ENCODE peak calls at places on chromosomes 6 and 20, in ten cellular contexts. Q is body of pancreas, Y is left ventricle myocardium inferior, E is AG10803, D is fibroblast of mammary gland, F is GM12865, P is ovary, M is fibroblast of pulmonary artery, Z is fibroblast of lung, N is astrocyte. B is an unnamed sample.

GRCh38 chr20:51529758-51530157 is 12.8 kb downstream of the NFATC2 start:
- DNase-seq in Q (peak; percentile 23), Y (no peak), E (peak; percentile 31), D (no peak), F (peak; percentile 47), P (no peak), M (no peak), Z (peak; percentile 48), N (no peak), B (peak; percentile 46)

GRCh38 chr6:161219336-161220079 is 54.4 kb downstream of the AGPAT4 start:
- DNase-seq in Q (no peak), Y (no peak), E (no peak), D (no peak), F (no peak), P (no peak), M (no peak), Z (no peak), N (no peak), B (no peak)

GRCh38 chr6:38058022-38058421 is 238.5 kb downstream of the ZFAND3 start:
- DNase-seq in Q (no peak), Y (no peak), E (peak; percentile 12), D (peak; percentile 68), F (peak; percentile 59), P (no peak), M (peak; percentile 11), Z (peak; percentile 31), N (peak; percentile 67), B (no peak)

GRCh38 chr6:108969776-108970175 is 121.6 kb downstream of the ARMC2 start:
- DNase-seq in Q (no peak), Y (no peak), E (peak; percentile 42), D (no peak), F (no peak), P (no peak), M (peak; percentile 29), Z (no peak), N (no peak), B (no peak)

GRCh38 chr6:111625511-111626331 is 20.0 kb upstream of the TRAF3IP2 start:
- DNase-seq in Q (peak; percentile 71), Y (no peak), E (peak; percentile 58), D (peak; percentile 91), F (no peak), P (no peak), M (peak; percentile 42), Z (peak; percentile 71), N (peak; percentile 84), B (peak; percentile 50)

GRCh38 chr6:34169897-34170296 is 24.0 kb upstream of the GRM4 start:
- DNase-seq in Q (no peak), Y (no peak), E (no peak), D (no peak), F (no peak), P (no peak), M (no peak), Z (no peak), N (no peak), B (no peak)

GRCh38 chr6:89828988-89829590 is 591 bp upstream of the CASP8AP2 start:
- DNase-seq in Q (peak; percentile 20), Y (no peak), E (no peak), D (peak; percentile 18), F (peak; percentile 53), P (no peak), M (no peak), Z (no peak), N (no peak), B (no peak)

GRCh38 chr6:132190815-132191175 is 210.5 kb downstream of the MOXD1 start:
- DNase-seq in Q (no peak), Y (no peak), E (peak; percentile 88), D (peak; percentile 94), F (no peak), P (no peak), M (peak; percentile 83), Z (peak; percentile 92), N (peak; percentile 85), B (no peak)

GRCh38 chr20:2708665-2709064 is 16.1 kb downstream of the EBF4 start:
- DNase-seq in Q (no peak), Y (no peak), E (no peak), D (no peak), F (no peak), P (no peak), M (no peak), Z (no peak), N (no peak), B (no peak)

GRCh38 chr6:135423649-135424128 is 73.9 kb downstream of the AHI1 start:
- DNase-seq in Q (no peak), Y (no peak), E (peak; percentile 37), D (peak; percentile 56), F (peak; percentile 68), P (no peak), M (peak; percentile 74), Z (peak; percentile 64), N (peak; percentile 20), B (no peak)

GRCh38 chr20:48594533-48594932 is 233.3 kb downstream of the PREX1 start:
- DNase-seq in Q (no peak), Y (no peak), E (no peak), D (no peak), F (no peak), P (peak; percentile 10), M (no peak), Z (no peak), N (no peak), B (no peak)

GRCh38 chr6:38434051-38434450 is 205.7 kb downstream of the BTBD9 start:
- DNase-seq in Q (no peak), Y (no peak), E (no peak), D (no peak), F (no peak), P (no peak), M (no peak), Z (no peak), N (no peak), B (no peak)

GRCh38 chr6:137246164-137246563 is 27.0 kb upstream of the IFNGR1 start:
- DNase-seq in Q (no peak), Y (no peak), E (no peak), D (no peak), F (no peak), P (no peak), M (no peak), Z (no peak), N (no peak), B (no peak)

GRCh38 chr6:137246801-137247202 is 27.6 kb upstream of the IFNGR1 start:
- DNase-seq in Q (no peak), Y (no peak), E (no peak), D (no peak), F (no peak), P (no peak), M (no peak), Z (no peak), N (no peak), B (no peak)

GRCh38 chr6:137248702-137249101 is 29.5 kb upstream of the IFNGR1 start:
- DNase-seq in Q (no peak), Y (no peak), E (no peak), D (no peak), F (peak; percentile 38), P (no peak), M (no peak), Z (no peak), N (no peak), B (no peak)

GRCh38 chr6:137247724-137248123 is 28.5 kb upstream of the IFNGR1 start:
- DNase-seq in Q (no peak), Y (no peak), E (no peak), D (no peak), F (no peak), P (no peak), M (no peak), Z (no peak), N (no peak), B (no peak)
- H3K4me3 ChIP-seq in Q (no peak overlapping the region), Y (no peak overlapping the region), E (no peak overlapping the region), D (no peak overlapping the region), F (no peak overlapping the region), P (no peak overlapping the region), M (no peak overlapping the region), Z (no peak overlapping the region), N (no peak overlapping the region), B (no peak overlapping the region)

DNA sequence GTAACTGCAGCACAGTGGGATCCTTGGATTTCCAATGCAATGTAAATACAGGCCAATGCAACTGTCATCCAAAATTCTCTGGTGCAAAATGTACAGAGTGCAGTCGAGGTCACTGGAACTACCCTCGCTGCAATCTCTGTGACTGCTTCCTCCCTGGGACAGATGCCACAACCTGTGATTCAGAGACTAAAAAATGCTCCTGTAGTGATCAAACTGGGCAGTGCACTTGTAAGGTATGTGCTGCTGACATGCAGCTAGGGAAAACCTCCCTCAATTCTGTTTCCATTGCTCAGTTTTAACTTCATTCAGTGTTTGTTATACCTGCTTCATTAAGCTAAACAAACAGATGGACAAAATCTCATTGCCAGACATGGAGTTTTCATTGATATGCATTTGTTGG is 397.1 kb downstream of the ARHGAP18 start:
- DNase-seq in Q (no peak), Y (no peak), E (peak; percentile 74), D (peak; percentile 65), F (no peak), P (no peak), M (peak; percentile 63), Z (peak; percentile 58), N (peak; percentile 76), B (no peak)
- H3K4me3 ChIP-seq in Q (no peak overlapping the region), Y (no peak overlapping the region), E (no peak overlapping the region), D (no peak overlapping the region), F (no peak overlapping the region), P (no peak overlapping the region), M (no peak overlapping the region), Z (no peak overlapping the region), N (no peak overlapping the region), B (no peak overlapping the region)

DNA sequence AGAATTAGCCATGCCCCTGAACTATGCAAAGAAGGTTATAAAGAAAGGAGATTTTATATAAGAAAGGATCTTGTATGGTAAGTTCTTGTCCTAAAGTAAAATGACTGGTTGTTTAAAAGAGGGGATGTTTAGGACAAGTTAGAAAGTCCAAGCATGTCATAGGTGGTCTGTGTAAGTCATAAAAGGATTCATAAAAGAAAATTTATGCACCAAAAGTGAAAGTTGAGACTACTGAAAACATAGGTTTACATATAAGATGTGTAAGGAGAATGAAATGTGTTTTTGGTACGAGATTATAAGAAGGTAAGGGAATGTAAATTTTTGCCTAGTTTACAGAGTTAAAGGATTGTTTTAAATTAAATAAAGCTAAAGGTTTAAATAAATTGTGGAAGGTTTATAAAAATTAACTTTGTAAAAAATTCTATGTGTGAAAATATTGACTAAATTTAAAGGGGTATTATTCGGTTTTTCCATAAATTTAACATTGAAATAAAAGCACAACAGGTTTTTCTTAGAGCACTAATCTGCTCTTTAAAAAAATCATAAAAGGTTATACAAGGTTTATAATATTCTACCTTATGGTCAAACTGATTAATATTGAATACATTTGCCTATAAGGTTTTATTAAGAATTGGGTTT is 93.6 kb upstream of the UST start:
- DNase-seq in Q (no peak), Y (no peak), E (no peak), D (peak; percentile 47), F (no peak), P (no peak), M (no peak), Z (no peak), N (peak; percentile 6), B (no peak)
- H3K4me3 ChIP-seq in Q (no peak overlapping the region), Y (no peak overlapping the region), E (no peak overlapping the region), D (no peak overlapping the region), F (no peak overlapping the region), P (no peak overlapping the region), M (no peak overlapping the region), Z (no peak overlapping the region), N (no peak overlapping the region), B (no peak overlapping the region)

DNA sequence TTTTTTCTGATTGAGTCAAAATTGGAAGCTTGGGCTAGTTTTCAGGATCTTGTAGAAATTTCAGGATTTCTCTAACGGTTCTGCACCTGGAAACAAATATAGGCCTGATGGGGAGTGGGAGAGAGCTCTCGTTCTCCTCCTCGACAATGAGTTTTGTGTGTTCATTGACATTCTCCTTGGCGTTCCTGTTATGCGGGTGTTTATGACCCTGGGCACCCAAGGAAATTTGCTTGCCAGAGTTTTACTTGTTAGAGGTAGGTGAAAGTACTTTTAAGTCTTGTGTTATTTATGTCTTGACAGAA is 2.2 kb downstream of the ASXL1 start:
- DNase-seq in Q (no peak), Y (no peak), E (no peak), D (no peak), F (no peak), P (no peak), M (no peak), Z (no peak), N (no peak), B (no peak)
- H3K4me3 ChIP-seq in Q (no peak overlapping the region), Y (peak overlapping the region; percentile 97), E (peak overlapping the region; percentile 97), D (peak overlapping the region; percentile 64), F (peak overlapping the region; percentile 93), P (peak overlapping the region; percentile 87), M (peak overlapping the region; percentile 96), Z (peak overlapping the region; percentile 98), N (peak overlapping the region; percentile 96), B (peak overlapping the region; percentile 78)